ENCODE peak calls at places on chromosome 10, in nine cellular contexts. One of them, this sample, is unnamed.

GRCh38 chr10:6665847-6666246 is 85.8 kb upstream of the PRKCQ start:
- DNase-seq in iris pigment epithelial cell: no peak
- DNase-seq in left ventricle myocardium superior: no peak
- DNase-seq in activated T-helper 1 cell treated with Interleukin-2 at 50 U/mL for 16 hours: peak
- DNase-seq in astrocyte of the hippocampus: no peak
- DNase-seq in germinal center: no peak
- DNase-seq in CD4-positive, alpha-beta memory T cell: peak
- DNase-seq in foreskin melanocyte: no peak
- DNase-seq in naive thymus-derived CD8-positive, alpha-beta T cell: peak
- DNase-seq in this sample: no peak

GRCh38 chr10:112793197-112793921 is 156.7 kb upstream of the TCF7L2 start:
- DNase-seq in germinal center: no peak
- DNase-seq in activated T-helper 1 cell treated with Interleukin-2 at 50 U/mL for 16 hours: no peak
- DNase-seq in astrocyte of the hippocampus: no peak
- DNase-seq in left ventricle myocardium superior: no peak
- DNase-seq in foreskin melanocyte: no peak
- DNase-seq in CD4-positive, alpha-beta memory T cell: no peak
- DNase-seq in naive thymus-derived CD8-positive, alpha-beta T cell: no peak
- DNase-seq in iris pigment epithelial cell: peak
- DNase-seq in this sample: no peak

GRCh38 chr10:101063548-101064414 is 2.0 kb downstream of the KAZALD1 start:
- DNase-seq in activated T-helper 1 cell treated with Interleukin-2 at 50 U/mL for 16 hours: no peak
- DNase-seq in CD4-positive, alpha-beta memory T cell: no peak
- DNase-seq in left ventricle myocardium superior: no peak
- DNase-seq in germinal center: no peak
- DNase-seq in iris pigment epithelial cell: no peak
- DNase-seq in astrocyte of the hippocampus: no peak
- DNase-seq in naive thymus-derived CD8-positive, alpha-beta T cell: no peak
- DNase-seq in foreskin melanocyte: no peak
- DNase-seq in this sample: no peak

GRCh38 chr10:127576751-127577161 is 27.6 kb downstream of the NPS start:
- DNase-seq in germinal center: no peak
- DNase-seq in left ventricle myocardium superior: no peak
- DNase-seq in astrocyte of the hippocampus: no peak
- DNase-seq in naive thymus-derived CD8-positive, alpha-beta T cell: no peak
- DNase-seq in foreskin melanocyte: no peak
- DNase-seq in CD4-positive, alpha-beta memory T cell: no peak
- DNase-seq in activated T-helper 1 cell treated with Interleukin-2 at 50 U/mL for 16 hours: no peak
- DNase-seq in iris pigment epithelial cell: peak
- DNase-seq in this sample: no peak

GRCh38 chr10:20573924-20574323 is 323.2 kb downstream of the NEBL start:
- DNase-seq in left ventricle myocardium superior: no peak
- DNase-seq in activated T-helper 1 cell treated with Interleukin-2 at 50 U/mL for 16 hours: no peak
- DNase-seq in CD4-positive, alpha-beta memory T cell: no peak
- DNase-seq in naive thymus-derived CD8-positive, alpha-beta T cell: no peak
- DNase-seq in iris pigment epithelial cell: no peak
- DNase-seq in germinal center: no peak
- DNase-seq in astrocyte of the hippocampus: no peak
- DNase-seq in foreskin melanocyte: no peak
- DNase-seq in this sample: no peak

GRCh38 chr10:26706936-26707335 is 9.4 kb downstream of the PDSS1 start:
- DNase-seq in astrocyte of the hippocampus: no peak
- DNase-seq in naive thymus-derived CD8-positive, alpha-beta T cell: no peak
- DNase-seq in left ventricle myocardium superior: no peak
- DNase-seq in CD4-positive, alpha-beta memory T cell: no peak
- DNase-seq in germinal center: no peak
- DNase-seq in activated T-helper 1 cell treated with Interleukin-2 at 50 U/mL for 16 hours: no peak
- DNase-seq in foreskin melanocyte: no peak
- DNase-seq in iris pigment epithelial cell: no peak
- DNase-seq in this sample: no peak

GRCh38 chr10:58175990-58176910 is 91.4 kb downstream of the IPMK start:
- DNase-seq in naive thymus-derived CD8-positive, alpha-beta T cell: no peak
- DNase-seq in germinal center: no peak
- DNase-seq in CD4-positive, alpha-beta memory T cell: no peak
- DNase-seq in iris pigment epithelial cell: peak
- DNase-seq in left ventricle myocardium superior: no peak
- DNase-seq in activated T-helper 1 cell treated with Interleukin-2 at 50 U/mL for 16 hours: no peak
- DNase-seq in foreskin melanocyte: no peak
- DNase-seq in astrocyte of the hippocampus: peak
- DNase-seq in this sample: no peak

GRCh38 chr10:1274746-1275544 is 218.8 kb downstream of the WDR37 start:
- DNase-seq in astrocyte of the hippocampus: no peak
- DNase-seq in germinal center: no peak
- DNase-seq in foreskin melanocyte: no peak
- DNase-seq in iris pigment epithelial cell: no peak
- DNase-seq in left ventricle myocardium superior: no peak
- DNase-seq in naive thymus-derived CD8-positive, alpha-beta T cell: no peak
- DNase-seq in CD4-positive, alpha-beta memory T cell: no peak
- DNase-seq in activated T-helper 1 cell treated with Interleukin-2 at 50 U/mL for 16 hours: no peak
- DNase-seq in this sample: no peak

GRCh38 chr10:58431903-58432302 is 46.7 kb downstream of the TFAM start:
- DNase-seq in astrocyte of the hippocampus: peak
- DNase-seq in activated T-helper 1 cell treated with Interleukin-2 at 50 U/mL for 16 hours: no peak
- DNase-seq in CD4-positive, alpha-beta memory T cell: no peak
- DNase-seq in naive thymus-derived CD8-positive, alpha-beta T cell: no peak
- DNase-seq in iris pigment epithelial cell: peak
- DNase-seq in foreskin melanocyte: no peak
- DNase-seq in left ventricle myocardium superior: no peak
- DNase-seq in germinal center: no peak
- DNase-seq in this sample: no peak

GRCh38 chr10:68576118-68576517 is 16.0 kb downstream of the TET1 start:
- DNase-seq in naive thymus-derived CD8-positive, alpha-beta T cell: no peak
- DNase-seq in CD4-positive, alpha-beta memory T cell: no peak
- DNase-seq in germinal center: no peak
- DNase-seq in left ventricle myocardium superior: no peak
- DNase-seq in foreskin melanocyte: no peak
- DNase-seq in iris pigment epithelial cell: no peak
- DNase-seq in activated T-helper 1 cell treated with Interleukin-2 at 50 U/mL for 16 hours: no peak
- DNase-seq in astrocyte of the hippocampus: no peak
- DNase-seq in this sample: no peak

GRCh38 chr10:35217458-35217857 is 90.8 kb downstream of the CREM start:
- DNase-seq in germinal center: no peak
- DNase-seq in left ventricle myocardium superior: no peak
- DNase-seq in naive thymus-derived CD8-positive, alpha-beta T cell: no peak
- DNase-seq in foreskin melanocyte: no peak
- DNase-seq in CD4-positive, alpha-beta memory T cell: no peak
- DNase-seq in activated T-helper 1 cell treated with Interleukin-2 at 50 U/mL for 16 hours: no peak
- DNase-seq in iris pigment epithelial cell: no peak
- DNase-seq in astrocyte of the hippocampus: no peak
- DNase-seq in this sample: no peak

GRCh38 chr10:131852823-131853609 is 47.8 kb upstream of the PPP2R2D start:
- DNase-seq in left ventricle myocardium superior: no peak
- DNase-seq in foreskin melanocyte: no peak
- DNase-seq in astrocyte of the hippocampus: no peak
- DNase-seq in iris pigment epithelial cell: no peak
- DNase-seq in CD4-positive, alpha-beta memory T cell: no peak
- DNase-seq in germinal center: no peak
- DNase-seq in naive thymus-derived CD8-positive, alpha-beta T cell: no peak
- DNase-seq in activated T-helper 1 cell treated with Interleukin-2 at 50 U/mL for 16 hours: no peak
- DNase-seq in this sample: peak

GRCh38 chr10:35533565-35533964 is 71.6 kb upstream of the GJD4 start:
- DNase-seq in left ventricle myocardium superior: no peak
- DNase-seq in CD4-positive, alpha-beta memory T cell: no peak
- DNase-seq in astrocyte of the hippocampus: peak
- DNase-seq in naive thymus-derived CD8-positive, alpha-beta T cell: no peak
- DNase-seq in foreskin melanocyte: no peak
- DNase-seq in iris pigment epithelial cell: peak
- DNase-seq in germinal center: no peak
- DNase-seq in activated T-helper 1 cell treated with Interleukin-2 at 50 U/mL for 16 hours: no peak
- DNase-seq in this sample: no peak

GRCh38 chr10:98924526-98924925 is 311.1 kb downstream of the HPSE2 start:
- DNase-seq in foreskin melanocyte: no peak
- DNase-seq in CD4-positive, alpha-beta memory T cell: no peak
- DNase-seq in naive thymus-derived CD8-positive, alpha-beta T cell: no peak
- DNase-seq in astrocyte of the hippocampus: no peak
- DNase-seq in germinal center: no peak
- DNase-seq in activated T-helper 1 cell treated with Interleukin-2 at 50 U/mL for 16 hours: no peak
- DNase-seq in iris pigment epithelial cell: no peak
- DNase-seq in left ventricle myocardium superior: no peak
- DNase-seq in this sample: no peak

GRCh38 chr10:21919117-21919516 is 84.4 kb downstream of the DNAJC1 start:
- DNase-seq in germinal center: no peak
- DNase-seq in left ventricle myocardium superior: no peak
- DNase-seq in naive thymus-derived CD8-positive, alpha-beta T cell: no peak
- DNase-seq in iris pigment epithelial cell: no peak
- DNase-seq in activated T-helper 1 cell treated with Interleukin-2 at 50 U/mL for 16 hours: no peak
- DNase-seq in astrocyte of the hippocampus: no peak
- DNase-seq in foreskin melanocyte: no peak
- DNase-seq in CD4-positive, alpha-beta memory T cell: no peak
- DNase-seq in this sample: no peak

This sample was measured in type B pancreatic cell.